ENCODE peak calls at places on chromosomes 5 and 9, in ten cellular contexts. R is amygdala; Q is foreskin keratinocyte; I is HFF-Myc; C is heart right ventricle; O is stimulated activated CD4-positive, alpha-beta T cell treated with anti-CD3 and anti-CD28 coated beads, Interleukin-4, amount 100 ng/mL, for 4 hours; A is stimulated activated CD8-positive, alpha-beta memory T cell treated with anti-CD3 and anti-CD28 coated beads, Interleukin-7, amount 100 ng/mL, for 1 hour; F is AG09319; M is KBM-7; S is WTC11. P is an unnamed sample.

GRCh38 chr9:2000314-2000713 is 14.8 kb upstream of the SMARCA2 start:
- DNase-seq in R (no peak), Q (no peak), I (no peak), C (no peak), O (no peak), A (no peak), F (no peak), M (no peak), S (no peak), P (no peak)

GRCh38 chr5:133179405-133179804 is 127.6 kb downstream of the HSPA4 start:
- DNase-seq in R (no peak), Q (peak), I (no peak), C (no peak), O (no peak), A (no peak), F (no peak), M (no peak), S (no peak), P (no peak)

GRCh38 chr9:88535226-88535931 is 401 bp downstream of the NXNL2 start:
- DNase-seq in R (no peak), Q (no peak), I (no peak), C (peak), O (peak), A (no peak), F (no peak), M (no peak), S (peak), P (peak)

GRCh38 chr5:57493034-57493433 is 10.4 kb upstream of the ACTBL2 start:
- DNase-seq in R (no peak), Q (no peak), I (no peak), C (no peak), O (no peak), A (no peak), F (no peak), M (no peak), S (no peak), P (no peak)

GRCh38 chr9:109331353-109331752 is 10.5 kb upstream of the EPB41L4B start:
- DNase-seq in R (no peak), Q (peak), I (no peak), C (peak), O (no peak), A (no peak), F (no peak), M (no peak), S (no peak), P (no peak)

GRCh38 chr5:53037141-53037859 is 48.1 kb downstream of the ITGA2 start:
- DNase-seq in R (no peak), Q (peak), I (no peak), C (no peak), O (no peak), A (no peak), F (no peak), M (no peak), S (no peak), P (no peak)

GRCh38 chr9:127492616-127493015 is 41.3 kb downstream of the LRSAM1 start:
- DNase-seq in R (no peak), Q (no peak), I (no peak), C (no peak), O (no peak), A (no peak), F (no peak), M (no peak), S (no peak), P (no peak)

GRCh38 chr5:424259-425110 is 18.5 kb upstream of the EXOC3 start:
- DNase-seq in R (no peak), Q (no peak), I (no peak), C (no peak), O (no peak), A (no peak), F (no peak), M (peak), S (no peak), P (no peak)

GRCh38 chr5:125376059-125376641 is 629.7 kb upstream of the ZNF608 start:
- DNase-seq in R (no peak), Q (peak), I (no peak), C (no peak), O (no peak), A (no peak), F (no peak), M (no peak), S (no peak), P (no peak)

P was measured in frontal cortex.